ENCODE peak calls at places on chromosomes 6 and 20, in seven cellular contexts. One of them, this sample, is unnamed.

GRCh38 chr20:48736636-48737035 is 91.2 kb downstream of the PREX1 start:
- DNase-seq in IMR-90: no peak
- DNase-seq in H1: no peak
- DNase-seq in trophoblast cell: no peak
- DNase-seq in neuronal stem cell: no peak
- DNase-seq in mesenchymal stem cell: no peak
- DNase-seq in mesendoderm: no peak
- DNase-seq in this sample: no peak

GRCh38 chr20:35845561-35845960 is 73.7 kb downstream of the PHF20 start:
- DNase-seq in neuronal stem cell: no peak
- DNase-seq in mesenchymal stem cell: no peak
- DNase-seq in trophoblast cell: peak
- DNase-seq in H1: no peak
- DNase-seq in mesendoderm: no peak
- DNase-seq in IMR-90: peak
- DNase-seq in this sample: no peak

GRCh38 chr20:53865905-53866786 is 204.2 kb downstream of the BCAS1 start:
- DNase-seq in IMR-90: peak
- DNase-seq in mesenchymal stem cell: peak
- DNase-seq in H1: no peak
- DNase-seq in trophoblast cell: peak
- DNase-seq in neuronal stem cell: peak
- DNase-seq in mesendoderm: peak
- DNase-seq in this sample: peak

GRCh38 chr20:4457566-4458543 is 263.9 kb upstream of the PRND start:
- DNase-seq in mesendoderm: peak
- DNase-seq in mesenchymal stem cell: no peak
- DNase-seq in trophoblast cell: peak
- DNase-seq in H1: peak
- DNase-seq in IMR-90: no peak
- DNase-seq in neuronal stem cell: peak
- DNase-seq in this sample: no peak

GRCh38 chr6:11785953-11786579 is 7.5 kb upstream of the ADTRP start:
- DNase-seq in mesendoderm: no peak
- DNase-seq in mesenchymal stem cell: no peak
- DNase-seq in trophoblast cell: peak
- DNase-seq in neuronal stem cell: no peak
- DNase-seq in H1: no peak
- DNase-seq in IMR-90: no peak
- DNase-seq in this sample: no peak

GRCh38 chr20:47972916-47973309 is 187.6 kb upstream of the SULF2 start:
- DNase-seq in H1: no peak
- DNase-seq in neuronal stem cell: no peak
- DNase-seq in mesenchymal stem cell: no peak
- DNase-seq in mesendoderm: no peak
- DNase-seq in trophoblast cell: no peak
- DNase-seq in IMR-90: no peak
- DNase-seq in this sample: no peak

GRCh38 chr6:9388596-9388995 is 953.3 kb upstream of the SLC35B3 start:
- DNase-seq in IMR-90: no peak
- DNase-seq in neuronal stem cell: no peak
- DNase-seq in H1: no peak
- DNase-seq in mesendoderm: no peak
- DNase-seq in trophoblast cell: no peak
- DNase-seq in mesenchymal stem cell: no peak
- DNase-seq in this sample: no peak

GRCh38 chr6:130467595-130467994 is 101.8 kb downstream of the TMEM200A start:
- DNase-seq in neuronal stem cell: no peak
- DNase-seq in mesendoderm: peak
- DNase-seq in IMR-90: no peak
- DNase-seq in trophoblast cell: no peak
- DNase-seq in mesenchymal stem cell: no peak
- DNase-seq in H1: no peak
- DNase-seq in this sample: no peak

GRCh38 chr6:47261191-47261590 is 48.5 kb downstream of the TNFRSF21 start:
- DNase-seq in IMR-90: no peak
- DNase-seq in mesendoderm: no peak
- DNase-seq in H1: no peak
- DNase-seq in mesenchymal stem cell: no peak
- DNase-seq in neuronal stem cell: no peak
- DNase-seq in trophoblast cell: no peak
- DNase-seq in this sample: no peak

GRCh38 chr6:90445533-90446108 is 141.3 kb downstream of the MAP3K7 start:
- DNase-seq in neuronal stem cell: no peak
- DNase-seq in mesenchymal stem cell: no peak
- DNase-seq in H1: no peak
- DNase-seq in IMR-90: no peak
- DNase-seq in trophoblast cell: no peak
- DNase-seq in mesendoderm: no peak
- DNase-seq in this sample: no peak

GRCh38 chr20:41618807-41619294 is 674 bp upstream of the CHD6 start:
- DNase-seq in mesendoderm: no peak
- DNase-seq in IMR-90: no peak
- DNase-seq in trophoblast cell: peak
- DNase-seq in neuronal stem cell: no peak
- DNase-seq in H1: no peak
- DNase-seq in mesenchymal stem cell: peak
- DNase-seq in this sample: no peak

GRCh38 chr6:100194535-100194934 is 200.5 kb upstream of the MCHR2 start:
- DNase-seq in neuronal stem cell: no peak
- DNase-seq in trophoblast cell: no peak
- DNase-seq in mesenchymal stem cell: no peak
- DNase-seq in IMR-90: no peak
- DNase-seq in mesendoderm: no peak
- DNase-seq in H1: no peak
- DNase-seq in this sample: no peak

GRCh38 chr6:113018351-113019151 is 671.4 kb downstream of the RFPL4B start:
- DNase-seq in mesenchymal stem cell: peak
- DNase-seq in trophoblast cell: peak
- DNase-seq in neuronal stem cell: no peak
- DNase-seq in IMR-90: peak
- DNase-seq in mesendoderm: no peak
- DNase-seq in H1: no peak
- DNase-seq in this sample: no peak

GRCh38 chr6:51057296-51057695 is 238.6 kb downstream of the TFAP2B start:
- DNase-seq in IMR-90: no peak
- DNase-seq in trophoblast cell: no peak
- DNase-seq in mesenchymal stem cell: no peak
- DNase-seq in mesendoderm: no peak
- DNase-seq in H1: no peak
- DNase-seq in neuronal stem cell: no peak
- DNase-seq in this sample: no peak

GRCh38 chr6:45959534-45960195 is 56.0 kb downstream of the CLIC5 start:
- DNase-seq in mesenchymal stem cell: peak
- DNase-seq in mesendoderm: no peak
- DNase-seq in IMR-90: no peak
- DNase-seq in neuronal stem cell: no peak
- DNase-seq in trophoblast cell: peak
- DNase-seq in H1: no peak
- DNase-seq in this sample: no peak

GRCh38 chr6:22332216-22332615 is 35.4 kb upstream of the PRL start:
- DNase-seq in IMR-90: no peak
- DNase-seq in H1: no peak
- DNase-seq in neuronal stem cell: no peak
- DNase-seq in mesendoderm: no peak
- DNase-seq in mesenchymal stem cell: no peak
- DNase-seq in trophoblast cell: no peak
- DNase-seq in this sample: no peak

GRCh38 chr6:166580076-166581050 is 6.1 kb downstream of the RAMACL start:
- DNase-seq in neuronal stem cell: no peak
- DNase-seq in mesenchymal stem cell: no peak
- DNase-seq in trophoblast cell: peak
- DNase-seq in IMR-90: no peak
- DNase-seq in mesendoderm: no peak
- DNase-seq in H1: no peak
- DNase-seq in this sample: peak

GRCh38 chr6:71287038-71287437 is 1.6 kb upstream of the OGFRL1 start:
- DNase-seq in H1: no peak
- DNase-seq in trophoblast cell: peak
- DNase-seq in mesenchymal stem cell: peak
- DNase-seq in IMR-90: peak
- DNase-seq in mesendoderm: no peak
- DNase-seq in neuronal stem cell: no peak
- DNase-seq in this sample: no peak

GRCh38 chr6:147297124-147297523 is 92.9 kb downstream of the STXBP5 start:
- DNase-seq in neuronal stem cell: no peak
- DNase-seq in mesendoderm: no peak
- DNase-seq in H1: no peak
- DNase-seq in mesenchymal stem cell: peak
- DNase-seq in trophoblast cell: no peak
- DNase-seq in IMR-90: no peak
- DNase-seq in this sample: no peak

GRCh38 chr6:130425532-130425931 is 59.7 kb downstream of the TMEM200A start:
- DNase-seq in neuronal stem cell: no peak
- DNase-seq in mesenchymal stem cell: peak
- DNase-seq in IMR-90: peak
- DNase-seq in mesendoderm: no peak
- DNase-seq in H1: no peak
- DNase-seq in trophoblast cell: no peak
- DNase-seq in this sample: no peak

GRCh38 chr20:47985092-47985850 is 200.0 kb upstream of the SULF2 start:
- DNase-seq in H1: no peak
- DNase-seq in trophoblast cell: peak
- DNase-seq in mesendoderm: peak
- DNase-seq in neuronal stem cell: no peak
- DNase-seq in IMR-90: peak
- DNase-seq in mesenchymal stem cell: peak
- DNase-seq in this sample: peak

DNA sequence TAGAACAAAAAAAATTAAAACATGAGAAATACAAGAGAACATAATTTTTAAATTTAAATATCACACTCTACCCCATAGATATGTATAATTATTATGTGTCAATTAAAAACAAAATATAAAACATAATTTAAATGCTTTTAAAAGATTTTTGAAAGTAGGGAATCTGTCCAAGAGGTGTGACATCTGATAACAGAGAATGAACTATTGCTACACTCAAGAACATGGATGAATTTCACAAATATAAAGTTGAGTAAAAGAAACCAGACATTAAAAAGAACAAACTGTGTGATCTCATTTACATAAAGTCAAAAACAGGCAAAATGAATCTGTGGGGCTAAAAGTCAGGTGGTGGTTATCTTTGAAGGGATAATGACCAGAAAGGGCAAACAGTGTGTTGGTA is 106.5 kb upstream of the COL21A1 start:
- DNase-seq in trophoblast cell: no peak
- DNase-seq in neuronal stem cell: no peak
- DNase-seq in H1: no peak
- DNase-seq in mesenchymal stem cell: no peak
- DNase-seq in mesendoderm: no peak
- DNase-seq in IMR-90: no peak
- DNase-seq in this sample: no peak
- H3K4ac ChIP-seq in trophoblast cell: no peak
- H3K4ac ChIP-seq in neuronal stem cell: no peak
- H3K4ac ChIP-seq in H1: no peak
- H3K4ac ChIP-seq in mesenchymal stem cell: no peak
- H3K4ac ChIP-seq in mesendoderm: no peak
- H3K4ac ChIP-seq in IMR-90: no peak
- H3K4ac ChIP-seq in this sample: no peak

GRCh38 chr6:149216459-149216858 is 101.1 kb upstream of the TAB2 start:
- DNase-seq in H1: no peak
- DNase-seq in trophoblast cell: no peak
- DNase-seq in neuronal stem cell: no peak
- DNase-seq in mesenchymal stem cell: no peak
- DNase-seq in mesendoderm: peak
- DNase-seq in IMR-90: no peak
- DNase-seq in this sample: peak
- H3K4ac ChIP-seq in H1: no peak
- H3K4ac ChIP-seq in trophoblast cell: no peak
- H3K4ac ChIP-seq in neuronal stem cell: no peak
- H3K4ac ChIP-seq in mesenchymal stem cell: no peak
- H3K4ac ChIP-seq in mesendoderm: no peak
- H3K4ac ChIP-seq in IMR-90: no peak
- H3K4ac ChIP-seq in this sample: no peak

GRCh38 chr6:41700577-41701347 is 34.6 kb downstream of the TFEB start:
- DNase-seq in mesendoderm: peak
- DNase-seq in IMR-90: no peak
- DNase-seq in neuronal stem cell: no peak
- DNase-seq in trophoblast cell: no peak
- DNase-seq in H1: no peak
- DNase-seq in mesenchymal stem cell: no peak
- DNase-seq in this sample: peak

GRCh38 chr6:41704028-41704427 is 31.4 kb downstream of the TFEB start:
- DNase-seq in IMR-90: no peak
- DNase-seq in trophoblast cell: no peak
- DNase-seq in mesenchymal stem cell: no peak
- DNase-seq in H1: no peak
- DNase-seq in neuronal stem cell: no peak
- DNase-seq in mesendoderm: no peak
- DNase-seq in this sample: no peak

GRCh38 chr6:41702089-41702745 is 33.2 kb downstream of the TFEB start:
- DNase-seq in trophoblast cell: no peak
- DNase-seq in neuronal stem cell: no peak
- DNase-seq in mesendoderm: no peak
- DNase-seq in mesenchymal stem cell: no peak
- DNase-seq in IMR-90: no peak
- DNase-seq in H1: no peak
- DNase-seq in this sample: no peak

GRCh38 chr6:41704656-41705328 is 30.6 kb downstream of the TFEB start:
- DNase-seq in mesendoderm: no peak
- DNase-seq in H1: no peak
- DNase-seq in neuronal stem cell: no peak
- DNase-seq in trophoblast cell: no peak
- DNase-seq in mesenchymal stem cell: no peak
- DNase-seq in IMR-90: no peak
- DNase-seq in this sample: no peak

DNA sequence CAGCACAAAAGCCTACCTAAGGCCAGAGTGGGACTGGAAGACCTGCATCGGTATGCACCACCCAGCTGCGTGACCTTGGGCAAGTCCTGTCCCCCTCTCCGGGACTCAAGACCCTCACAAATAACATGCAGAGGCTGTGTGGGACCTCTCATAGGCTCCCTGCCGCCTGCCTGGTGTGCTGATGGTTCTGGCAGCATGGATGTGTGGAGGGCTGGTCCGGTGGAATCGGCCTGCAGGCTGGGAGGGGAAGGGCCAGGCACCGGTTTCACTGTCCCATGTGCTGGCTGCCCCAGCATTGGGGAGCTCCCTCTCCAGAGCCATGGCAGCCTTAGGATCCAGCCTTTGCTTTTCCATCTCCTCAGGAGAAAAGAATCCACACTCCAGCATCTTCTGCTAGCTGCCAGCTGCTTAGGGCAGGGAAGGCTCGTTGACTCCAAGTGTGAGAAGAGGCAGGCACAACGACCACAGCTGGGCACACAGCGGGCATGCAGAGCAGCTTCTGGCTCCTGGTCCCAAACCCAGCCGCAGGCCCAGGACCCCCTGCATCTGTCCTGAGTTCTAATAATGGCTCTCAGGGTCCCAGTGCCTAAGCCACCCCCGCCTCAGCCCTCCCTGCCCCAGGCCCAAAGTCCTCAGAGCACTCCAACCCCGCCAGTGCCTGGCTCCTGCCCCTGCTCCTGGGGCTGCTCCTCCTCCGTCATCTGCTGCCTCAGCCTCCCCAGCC is 32.5 kb downstream of the TFEB start:
- DNase-seq in H1: no peak
- DNase-seq in mesendoderm: no peak
- DNase-seq in neuronal stem cell: no peak
- DNase-seq in trophoblast cell: no peak
- DNase-seq in mesenchymal stem cell: no peak
- DNase-seq in IMR-90: no peak
- DNase-seq in this sample: no peak
- H3K4ac ChIP-seq in H1: no peak
- H3K4ac ChIP-seq in mesendoderm: no peak
- H3K4ac ChIP-seq in neuronal stem cell: no peak
- H3K4ac ChIP-seq in trophoblast cell: no peak
- H3K4ac ChIP-seq in mesenchymal stem cell: no peak
- H3K4ac ChIP-seq in IMR-90: no peak
- H3K4ac ChIP-seq in this sample: no peak

GRCh38 chr20:33753143-33753542 is 21.3 kb downstream of the ZNF341 start:
- DNase-seq in mesenchymal stem cell: no peak
- DNase-seq in trophoblast cell: no peak
- DNase-seq in IMR-90: no peak
- DNase-seq in neuronal stem cell: no peak
- DNase-seq in mesendoderm: no peak
- DNase-seq in H1: no peak
- DNase-seq in this sample: no peak
- H3K4ac ChIP-seq in mesenchymal stem cell: no peak
- H3K4ac ChIP-seq in trophoblast cell: no peak
- H3K4ac ChIP-seq in IMR-90: no peak
- H3K4ac ChIP-seq in neuronal stem cell: no peak
- H3K4ac ChIP-seq in mesendoderm: no peak
- H3K4ac ChIP-seq in H1: no peak
- H3K4ac ChIP-seq in this sample: no peak